ENCODE peak calls at places on chromosomes 16 and 17, in ten cellular contexts. One of them, this sample, is unnamed.

GRCh38 chr17:42672038-42672437 is 4.8 kb downstream of the PLEKHH3 start:
- DNase-seq in B cell: peak
- DNase-seq in stimulated activated CD4-positive, alpha-beta T cell treated with anti-CD3 and anti-CD28 coated beads, Interleukin-4, amount 100 ng/mL, for 24 hours: no peak
- DNase-seq in SK-MEL-5: no peak
- DNase-seq in fibroblast of pulmonary artery: no peak
- DNase-seq in islet precursor cell: peak
- DNase-seq in activated T-cell treated with anti-CD3 and anti-CD28 coated beads for 1 hour: no peak
- DNase-seq in PC-9: no peak
- DNase-seq in GM03348: no peak
- DNase-seq in T-helper 17 cell: no peak
- DNase-seq in this sample: no peak

GRCh38 chr17:79065105-79065670 is 9.4 kb upstream of the ENGASE start:
- DNase-seq in B cell: no peak
- DNase-seq in islet precursor cell: no peak
- DNase-seq in T-helper 17 cell: peak
- DNase-seq in GM03348: peak
- DNase-seq in fibroblast of pulmonary artery: peak
- DNase-seq in activated T-cell treated with anti-CD3 and anti-CD28 coated beads for 1 hour: peak
- DNase-seq in PC-9: no peak
- DNase-seq in SK-MEL-5: peak
- DNase-seq in stimulated activated CD4-positive, alpha-beta T cell treated with anti-CD3 and anti-CD28 coated beads, Interleukin-4, amount 100 ng/mL, for 24 hours: peak
- DNase-seq in this sample: no peak

GRCh38 chr16:5336898-5337297 is 239.3 kb upstream of the EEF2KMT start:
- DNase-seq in islet precursor cell: no peak
- DNase-seq in stimulated activated CD4-positive, alpha-beta T cell treated with anti-CD3 and anti-CD28 coated beads, Interleukin-4, amount 100 ng/mL, for 24 hours: no peak
- DNase-seq in SK-MEL-5: no peak
- DNase-seq in GM03348: no peak
- DNase-seq in B cell: no peak
- DNase-seq in PC-9: no peak
- DNase-seq in fibroblast of pulmonary artery: no peak
- DNase-seq in T-helper 17 cell: no peak
- DNase-seq in activated T-cell treated with anti-CD3 and anti-CD28 coated beads for 1 hour: no peak
- DNase-seq in this sample: no peak

GRCh38 chr16:47285001-47285400 is 141.3 kb upstream of the NETO2 start:
- DNase-seq in PC-9: no peak
- DNase-seq in SK-MEL-5: no peak
- DNase-seq in fibroblast of pulmonary artery: no peak
- DNase-seq in GM03348: no peak
- DNase-seq in stimulated activated CD4-positive, alpha-beta T cell treated with anti-CD3 and anti-CD28 coated beads, Interleukin-4, amount 100 ng/mL, for 24 hours: no peak
- DNase-seq in islet precursor cell: no peak
- DNase-seq in activated T-cell treated with anti-CD3 and anti-CD28 coated beads for 1 hour: no peak
- DNase-seq in T-helper 17 cell: no peak
- DNase-seq in B cell: no peak
- DNase-seq in this sample: no peak

GRCh38 chr16:58010886-58011285 is 9.7 kb downstream of the USB1 start:
- DNase-seq in islet precursor cell: no peak
- DNase-seq in T-helper 17 cell: no peak
- DNase-seq in activated T-cell treated with anti-CD3 and anti-CD28 coated beads for 1 hour: no peak
- DNase-seq in B cell: no peak
- DNase-seq in GM03348: no peak
- DNase-seq in stimulated activated CD4-positive, alpha-beta T cell treated with anti-CD3 and anti-CD28 coated beads, Interleukin-4, amount 100 ng/mL, for 24 hours: no peak
- DNase-seq in PC-9: no peak
- DNase-seq in fibroblast of pulmonary artery: no peak
- DNase-seq in SK-MEL-5: no peak
- DNase-seq in this sample: no peak

GRCh38 chr17:56876766-56877179 is 37.1 kb downstream of the TRIM25 start:
- DNase-seq in T-helper 17 cell: no peak
- DNase-seq in islet precursor cell: peak
- DNase-seq in SK-MEL-5: peak
- DNase-seq in fibroblast of pulmonary artery: peak
- DNase-seq in B cell: no peak
- DNase-seq in stimulated activated CD4-positive, alpha-beta T cell treated with anti-CD3 and anti-CD28 coated beads, Interleukin-4, amount 100 ng/mL, for 24 hours: no peak
- DNase-seq in activated T-cell treated with anti-CD3 and anti-CD28 coated beads for 1 hour: no peak
- DNase-seq in GM03348: no peak
- DNase-seq in PC-9: no peak
- DNase-seq in this sample: no peak

GRCh38 chr17:59914274-59914854 is 21.4 kb downstream of the RPS6KB1 start:
- DNase-seq in islet precursor cell: no peak
- DNase-seq in B cell: peak
- DNase-seq in T-helper 17 cell: no peak
- DNase-seq in SK-MEL-5: peak
- DNase-seq in PC-9: no peak
- DNase-seq in fibroblast of pulmonary artery: peak
- DNase-seq in stimulated activated CD4-positive, alpha-beta T cell treated with anti-CD3 and anti-CD28 coated beads, Interleukin-4, amount 100 ng/mL, for 24 hours: peak
- DNase-seq in GM03348: peak
- DNase-seq in activated T-cell treated with anti-CD3 and anti-CD28 coated beads for 1 hour: no peak
- DNase-seq in this sample: no peak

GRCh38 chr17:13283606-13284005 is 265.8 kb upstream of the ELAC2 start:
- DNase-seq in activated T-cell treated with anti-CD3 and anti-CD28 coated beads for 1 hour: no peak
- DNase-seq in islet precursor cell: no peak
- DNase-seq in SK-MEL-5: no peak
- DNase-seq in stimulated activated CD4-positive, alpha-beta T cell treated with anti-CD3 and anti-CD28 coated beads, Interleukin-4, amount 100 ng/mL, for 24 hours: no peak
- DNase-seq in T-helper 17 cell: no peak
- DNase-seq in B cell: no peak
- DNase-seq in GM03348: no peak
- DNase-seq in PC-9: no peak
- DNase-seq in fibroblast of pulmonary artery: no peak
- DNase-seq in this sample: no peak

GRCh38 chr17:76948726-76949342 is 80.6 kb downstream of the MGAT5B start:
- DNase-seq in stimulated activated CD4-positive, alpha-beta T cell treated with anti-CD3 and anti-CD28 coated beads, Interleukin-4, amount 100 ng/mL, for 24 hours: no peak
- DNase-seq in B cell: no peak
- DNase-seq in GM03348: no peak
- DNase-seq in fibroblast of pulmonary artery: no peak
- DNase-seq in SK-MEL-5: no peak
- DNase-seq in T-helper 17 cell: no peak
- DNase-seq in PC-9: no peak
- DNase-seq in islet precursor cell: no peak
- DNase-seq in activated T-cell treated with anti-CD3 and anti-CD28 coated beads for 1 hour: no peak
- DNase-seq in this sample: no peak

GRCh38 chr17:19369846-19370492 is 7.4 kb upstream of the B9D1 start:
- DNase-seq in SK-MEL-5: no peak
- DNase-seq in stimulated activated CD4-positive, alpha-beta T cell treated with anti-CD3 and anti-CD28 coated beads, Interleukin-4, amount 100 ng/mL, for 24 hours: no peak
- DNase-seq in T-helper 17 cell: no peak
- DNase-seq in PC-9: no peak
- DNase-seq in islet precursor cell: peak
- DNase-seq in activated T-cell treated with anti-CD3 and anti-CD28 coated beads for 1 hour: no peak
- DNase-seq in fibroblast of pulmonary artery: no peak
- DNase-seq in GM03348: no peak
- DNase-seq in B cell: no peak
- DNase-seq in this sample: peak

GRCh38 chr16:89410794-89411309 is 79.5 kb downstream of the ANKRD11 start:
- DNase-seq in T-helper 17 cell: no peak
- DNase-seq in SK-MEL-5: peak
- DNase-seq in B cell: no peak
- DNase-seq in islet precursor cell: peak
- DNase-seq in activated T-cell treated with anti-CD3 and anti-CD28 coated beads for 1 hour: no peak
- DNase-seq in GM03348: peak
- DNase-seq in PC-9: no peak
- DNase-seq in stimulated activated CD4-positive, alpha-beta T cell treated with anti-CD3 and anti-CD28 coated beads, Interleukin-4, amount 100 ng/mL, for 24 hours: no peak
- DNase-seq in fibroblast of pulmonary artery: peak
- DNase-seq in this sample: no peak

GRCh38 chr17:37614391-37614790 is 5.2 kb upstream of the SYNRG start:
- DNase-seq in fibroblast of pulmonary artery: peak
- DNase-seq in B cell: no peak
- DNase-seq in stimulated activated CD4-positive, alpha-beta T cell treated with anti-CD3 and anti-CD28 coated beads, Interleukin-4, amount 100 ng/mL, for 24 hours: no peak
- DNase-seq in GM03348: peak
- DNase-seq in SK-MEL-5: no peak
- DNase-seq in T-helper 17 cell: no peak
- DNase-seq in activated T-cell treated with anti-CD3 and anti-CD28 coated beads for 1 hour: no peak
- DNase-seq in islet precursor cell: no peak
- DNase-seq in PC-9: no peak
- DNase-seq in this sample: no peak

GRCh38 chr17:76147211-76148014 is 6.4 kb upstream of the FOXJ1 start:
- DNase-seq in T-helper 17 cell: no peak
- DNase-seq in SK-MEL-5: peak
- DNase-seq in activated T-cell treated with anti-CD3 and anti-CD28 coated beads for 1 hour: no peak
- DNase-seq in GM03348: peak
- DNase-seq in islet precursor cell: no peak
- DNase-seq in fibroblast of pulmonary artery: peak
- DNase-seq in PC-9: no peak
- DNase-seq in stimulated activated CD4-positive, alpha-beta T cell treated with anti-CD3 and anti-CD28 coated beads, Interleukin-4, amount 100 ng/mL, for 24 hours: no peak
- DNase-seq in B cell: no peak
- DNase-seq in this sample: no peak

GRCh38 chr17:76733618-76733957 is 3.5 kb downstream of the SRSF2 start:
- DNase-seq in GM03348: no peak
- DNase-seq in stimulated activated CD4-positive, alpha-beta T cell treated with anti-CD3 and anti-CD28 coated beads, Interleukin-4, amount 100 ng/mL, for 24 hours: no peak
- DNase-seq in T-helper 17 cell: no peak
- DNase-seq in fibroblast of pulmonary artery: no peak
- DNase-seq in B cell: no peak
- DNase-seq in activated T-cell treated with anti-CD3 and anti-CD28 coated beads for 1 hour: no peak
- DNase-seq in islet precursor cell: no peak
- DNase-seq in SK-MEL-5: no peak
- DNase-seq in PC-9: no peak
- DNase-seq in this sample: no peak

GRCh38 chr17:39146273-39146672 is 5.2 kb downstream of the PLXDC1 start:
- DNase-seq in SK-MEL-5: no peak
- DNase-seq in B cell: no peak
- DNase-seq in activated T-cell treated with anti-CD3 and anti-CD28 coated beads for 1 hour: no peak
- DNase-seq in fibroblast of pulmonary artery: no peak
- DNase-seq in T-helper 17 cell: no peak
- DNase-seq in stimulated activated CD4-positive, alpha-beta T cell treated with anti-CD3 and anti-CD28 coated beads, Interleukin-4, amount 100 ng/mL, for 24 hours: no peak
- DNase-seq in PC-9: no peak
- DNase-seq in islet precursor cell: no peak
- DNase-seq in GM03348: no peak
- DNase-seq in this sample: no peak

GRCh38 chr17:17672453-17673368 is 8.5 kb upstream of the RAI1 start:
- DNase-seq in B cell: no peak
- DNase-seq in stimulated activated CD4-positive, alpha-beta T cell treated with anti-CD3 and anti-CD28 coated beads, Interleukin-4, amount 100 ng/mL, for 24 hours: no peak
- DNase-seq in activated T-cell treated with anti-CD3 and anti-CD28 coated beads for 1 hour: no peak
- DNase-seq in SK-MEL-5: peak
- DNase-seq in GM03348: no peak
- DNase-seq in islet precursor cell: peak
- DNase-seq in fibroblast of pulmonary artery: no peak
- DNase-seq in T-helper 17 cell: no peak
- DNase-seq in PC-9: no peak
- DNase-seq in this sample: no peak

GRCh38 chr17:65750678-65751077 is 189.2 kb upstream of the AXIN2 start:
- DNase-seq in activated T-cell treated with anti-CD3 and anti-CD28 coated beads for 1 hour: peak
- DNase-seq in B cell: no peak
- DNase-seq in SK-MEL-5: peak
- DNase-seq in islet precursor cell: no peak
- DNase-seq in GM03348: peak
- DNase-seq in stimulated activated CD4-positive, alpha-beta T cell treated with anti-CD3 and anti-CD28 coated beads, Interleukin-4, amount 100 ng/mL, for 24 hours: peak
- DNase-seq in T-helper 17 cell: peak
- DNase-seq in fibroblast of pulmonary artery: peak
- DNase-seq in PC-9: peak
- DNase-seq in this sample: no peak

GRCh38 chr17:62819511-62820221 is 11.6 kb upstream of the MARCHF10 start:
- DNase-seq in stimulated activated CD4-positive, alpha-beta T cell treated with anti-CD3 and anti-CD28 coated beads, Interleukin-4, amount 100 ng/mL, for 24 hours: no peak
- DNase-seq in GM03348: peak
- DNase-seq in islet precursor cell: peak
- DNase-seq in B cell: no peak
- DNase-seq in PC-9: peak
- DNase-seq in activated T-cell treated with anti-CD3 and anti-CD28 coated beads for 1 hour: no peak
- DNase-seq in SK-MEL-5: peak
- DNase-seq in T-helper 17 cell: no peak
- DNase-seq in fibroblast of pulmonary artery: peak
- DNase-seq in this sample: no peak

GRCh38 chr17:21282231-21282630 is 2.3 kb upstream of the MAP2K3 start:
- DNase-seq in B cell: no peak
- DNase-seq in fibroblast of pulmonary artery: peak
- DNase-seq in islet precursor cell: peak
- DNase-seq in activated T-cell treated with anti-CD3 and anti-CD28 coated beads for 1 hour: no peak
- DNase-seq in GM03348: peak
- DNase-seq in SK-MEL-5: peak
- DNase-seq in stimulated activated CD4-positive, alpha-beta T cell treated with anti-CD3 and anti-CD28 coated beads, Interleukin-4, amount 100 ng/mL, for 24 hours: no peak
- DNase-seq in T-helper 17 cell: no peak
- DNase-seq in PC-9: peak
- DNase-seq in this sample: no peak

GRCh38 chr17:80024206-80024972 is 11.3 kb downstream of the TBC1D16 start:
- DNase-seq in PC-9: no peak
- DNase-seq in GM03348: no peak
- DNase-seq in SK-MEL-5: no peak
- DNase-seq in B cell: no peak
- DNase-seq in stimulated activated CD4-positive, alpha-beta T cell treated with anti-CD3 and anti-CD28 coated beads, Interleukin-4, amount 100 ng/mL, for 24 hours: no peak
- DNase-seq in T-helper 17 cell: no peak
- DNase-seq in islet precursor cell: no peak
- DNase-seq in activated T-cell treated with anti-CD3 and anti-CD28 coated beads for 1 hour: no peak
- DNase-seq in fibroblast of pulmonary artery: no peak
- DNase-seq in this sample: no peak

GRCh38 chr17:39139137-39139516 is 12.3 kb downstream of the PLXDC1 start:
- DNase-seq in fibroblast of pulmonary artery: peak
- DNase-seq in stimulated activated CD4-positive, alpha-beta T cell treated with anti-CD3 and anti-CD28 coated beads, Interleukin-4, amount 100 ng/mL, for 24 hours: no peak
- DNase-seq in B cell: no peak
- DNase-seq in GM03348: peak
- DNase-seq in PC-9: peak
- DNase-seq in islet precursor cell: peak
- DNase-seq in SK-MEL-5: no peak
- DNase-seq in activated T-cell treated with anti-CD3 and anti-CD28 coated beads for 1 hour: no peak
- DNase-seq in T-helper 17 cell: no peak
- DNase-seq in this sample: no peak

GRCh38 chr16:46949216-46949892 is 24.1 kb downstream of the DNAJA2 start:
- DNase-seq in PC-9: no peak
- DNase-seq in T-helper 17 cell: no peak
- DNase-seq in SK-MEL-5: no peak
- DNase-seq in fibroblast of pulmonary artery: no peak
- DNase-seq in stimulated activated CD4-positive, alpha-beta T cell treated with anti-CD3 and anti-CD28 coated beads, Interleukin-4, amount 100 ng/mL, for 24 hours: peak
- DNase-seq in GM03348: no peak
- DNase-seq in islet precursor cell: no peak
- DNase-seq in B cell: no peak
- DNase-seq in activated T-cell treated with anti-CD3 and anti-CD28 coated beads for 1 hour: no peak
- DNase-seq in this sample: no peak

GRCh38 chr16:84847554-84848415 is 28.0 kb downstream of the CRISPLD2 start:
- DNase-seq in GM03348: no peak
- DNase-seq in SK-MEL-5: no peak
- DNase-seq in fibroblast of pulmonary artery: no peak
- DNase-seq in T-helper 17 cell: no peak
- DNase-seq in islet precursor cell: no peak
- DNase-seq in activated T-cell treated with anti-CD3 and anti-CD28 coated beads for 1 hour: no peak
- DNase-seq in PC-9: no peak
- DNase-seq in stimulated activated CD4-positive, alpha-beta T cell treated with anti-CD3 and anti-CD28 coated beads, Interleukin-4, amount 100 ng/mL, for 24 hours: no peak
- DNase-seq in B cell: no peak
- DNase-seq in this sample: no peak

GRCh38 chr16:59614466-59615240 is 880.5 kb upstream of the GOT2 start:
- DNase-seq in fibroblast of pulmonary artery: no peak
- DNase-seq in SK-MEL-5: peak
- DNase-seq in B cell: no peak
- DNase-seq in PC-9: no peak
- DNase-seq in islet precursor cell: no peak
- DNase-seq in GM03348: no peak
- DNase-seq in stimulated activated CD4-positive, alpha-beta T cell treated with anti-CD3 and anti-CD28 coated beads, Interleukin-4, amount 100 ng/mL, for 24 hours: no peak
- DNase-seq in activated T-cell treated with anti-CD3 and anti-CD28 coated beads for 1 hour: no peak
- DNase-seq in T-helper 17 cell: no peak
- DNase-seq in this sample: no peak

GRCh38 chr17:33389506-33390141 is 96.5 kb upstream of the ASIC2 start:
- DNase-seq in PC-9: no peak
- DNase-seq in stimulated activated CD4-positive, alpha-beta T cell treated with anti-CD3 and anti-CD28 coated beads, Interleukin-4, amount 100 ng/mL, for 24 hours: no peak
- DNase-seq in T-helper 17 cell: no peak
- DNase-seq in fibroblast of pulmonary artery: peak
- DNase-seq in activated T-cell treated with anti-CD3 and anti-CD28 coated beads for 1 hour: no peak
- DNase-seq in islet precursor cell: peak
- DNase-seq in SK-MEL-5: no peak
- DNase-seq in B cell: no peak
- DNase-seq in GM03348: no peak
- DNase-seq in this sample: no peak

GRCh38 chr17:32504166-32504990 is 17.6 kb downstream of the CDK5R1 start:
- DNase-seq in GM03348: peak
- DNase-seq in PC-9: peak
- DNase-seq in activated T-cell treated with anti-CD3 and anti-CD28 coated beads for 1 hour: no peak
- DNase-seq in T-helper 17 cell: no peak
- DNase-seq in islet precursor cell: no peak
- DNase-seq in SK-MEL-5: no peak
- DNase-seq in fibroblast of pulmonary artery: no peak
- DNase-seq in stimulated activated CD4-positive, alpha-beta T cell treated with anti-CD3 and anti-CD28 coated beads, Interleukin-4, amount 100 ng/mL, for 24 hours: no peak
- DNase-seq in B cell: no peak
- DNase-seq in this sample: no peak

GRCh38 chr16:84768061-84768797 is 51.6 kb upstream of the CRISPLD2 start:
- DNase-seq in activated T-cell treated with anti-CD3 and anti-CD28 coated beads for 1 hour: no peak
- DNase-seq in PC-9: no peak
- DNase-seq in SK-MEL-5: no peak
- DNase-seq in fibroblast of pulmonary artery: no peak
- DNase-seq in T-helper 17 cell: no peak
- DNase-seq in B cell: no peak
- DNase-seq in islet precursor cell: no peak
- DNase-seq in GM03348: no peak
- DNase-seq in stimulated activated CD4-positive, alpha-beta T cell treated with anti-CD3 and anti-CD28 coated beads, Interleukin-4, amount 100 ng/mL, for 24 hours: no peak
- DNase-seq in this sample: no peak

This sample was measured in natural killer cell.